ENCODE peak calls at places on chromosomes 5 and 9, in six cellular contexts. One of them, this sample, is unnamed.

GRCh38 chr9:129514891-129515290 is 106.0 kb downstream of the C9orf50 start:
- DNase-seq in IMR-90: no peak
- DNase-seq in mesenchymal stem cell: no peak
- DNase-seq in trophoblast cell: no peak
- DNase-seq in H9: no peak
- DNase-seq in H1: no peak
- DNase-seq in this sample: no peak

GRCh38 chr9:137550958-137551655 is 572 bp upstream of the MRPL41 start:
- DNase-seq in trophoblast cell: peak
- DNase-seq in IMR-90: peak
- DNase-seq in H9: peak
- DNase-seq in H1: peak
- DNase-seq in mesenchymal stem cell: peak
- DNase-seq in this sample: peak

GRCh38 chr5:69024241-69024651 is 69.6 kb upstream of the SLC30A5 start:
- DNase-seq in H1: no peak
- DNase-seq in mesenchymal stem cell: peak
- DNase-seq in H9: peak
- DNase-seq in IMR-90: peak
- DNase-seq in trophoblast cell: peak
- DNase-seq in this sample: peak

GRCh38 chr9:127917603-127918002 is 762 bp upstream of the ST6GALNAC4 start:
- DNase-seq in H9: no peak
- DNase-seq in mesenchymal stem cell: no peak
- DNase-seq in trophoblast cell: no peak
- DNase-seq in H1: no peak
- DNase-seq in IMR-90: no peak
- DNase-seq in this sample: no peak

GRCh38 chr5:168334161-168335094 is 43.0 kb downstream of the WWC1 start:
- DNase-seq in trophoblast cell: peak
- DNase-seq in H9: peak
- DNase-seq in mesenchymal stem cell: peak
- DNase-seq in H1: peak
- DNase-seq in IMR-90: peak
- DNase-seq in this sample: peak

GRCh38 chr5:95162231-95162992 is 122.5 kb downstream of the MCTP1 start:
- DNase-seq in mesenchymal stem cell: no peak
- DNase-seq in trophoblast cell: no peak
- DNase-seq in H9: no peak
- DNase-seq in H1: no peak
- DNase-seq in IMR-90: no peak
- DNase-seq in this sample: no peak

GRCh38 chr5:96875805-96876291 is 452 bp upstream of the ERAP2 start:
- DNase-seq in H1: no peak
- DNase-seq in H9: no peak
- DNase-seq in mesenchymal stem cell: no peak
- DNase-seq in IMR-90: no peak
- DNase-seq in trophoblast cell: no peak
- DNase-seq in this sample: no peak

GRCh38 chr9:13535141-13535540 is 255.6 kb upstream of the MPDZ start:
- DNase-seq in H1: no peak
- DNase-seq in IMR-90: no peak
- DNase-seq in trophoblast cell: no peak
- DNase-seq in mesenchymal stem cell: no peak
- DNase-seq in H9: no peak
- DNase-seq in this sample: no peak

GRCh38 chr5:1409386-1410110 is 35.7 kb downstream of the SLC6A3 start:
- DNase-seq in trophoblast cell: no peak
- DNase-seq in mesenchymal stem cell: peak
- DNase-seq in IMR-90: peak
- DNase-seq in H9: peak
- DNase-seq in H1: no peak
- DNase-seq in this sample: peak

GRCh38 chr9:35918780-35919179 is 9.5 kb downstream of the SPAAR start:
- DNase-seq in mesenchymal stem cell: no peak
- DNase-seq in H1: no peak
- DNase-seq in H9: no peak
- DNase-seq in trophoblast cell: no peak
- DNase-seq in IMR-90: no peak
- DNase-seq in this sample: no peak

GRCh38 chr5:16064135-16064893 is 115.3 kb downstream of the MARCHF11 start:
- DNase-seq in IMR-90: no peak
- DNase-seq in mesenchymal stem cell: no peak
- DNase-seq in trophoblast cell: no peak
- DNase-seq in H9: no peak
- DNase-seq in H1: no peak
- DNase-seq in this sample: no peak

GRCh38 chr5:167754501-167754941 is 536.9 kb upstream of the WWC1 start:
- DNase-seq in IMR-90: no peak
- DNase-seq in H9: no peak
- DNase-seq in mesenchymal stem cell: no peak
- DNase-seq in trophoblast cell: no peak
- DNase-seq in H1: no peak
- DNase-seq in this sample: no peak

GRCh38 chr9:110555971-110556370 is 23.6 kb downstream of the SVEP1 start:
- DNase-seq in IMR-90: peak
- DNase-seq in H1: no peak
- DNase-seq in trophoblast cell: no peak
- DNase-seq in mesenchymal stem cell: peak
- DNase-seq in H9: no peak
- DNase-seq in this sample: no peak

GRCh38 chr9:83538172-83538889 is at the start of gene FRMD3:
- DNase-seq in IMR-90: peak
- DNase-seq in H1: peak
- DNase-seq in H9: peak
- DNase-seq in trophoblast cell: peak
- DNase-seq in mesenchymal stem cell: peak
- DNase-seq in this sample: peak

GRCh38 chr5:115295775-115296129 is 702 bp downstream of the CCDC112 start:
- DNase-seq in trophoblast cell: no peak
- DNase-seq in H9: no peak
- DNase-seq in H1: no peak
- DNase-seq in IMR-90: no peak
- DNase-seq in mesenchymal stem cell: no peak
- DNase-seq in this sample: no peak

GRCh38 chr9:38073882-38074281 is 4.9 kb upstream of the SHB start:
- DNase-seq in H1: no peak
- DNase-seq in trophoblast cell: no peak
- DNase-seq in IMR-90: no peak
- DNase-seq in mesenchymal stem cell: no peak
- DNase-seq in H9: no peak
- DNase-seq in this sample: no peak

GRCh38 chr5:6603643-6604042 is 29.2 kb downstream of the NSUN2 start:
- DNase-seq in trophoblast cell: no peak
- DNase-seq in mesenchymal stem cell: no peak
- DNase-seq in H9: no peak
- DNase-seq in IMR-90: no peak
- DNase-seq in H1: no peak
- DNase-seq in this sample: no peak

GRCh38 chr5:118863345-118863744 is 125.0 kb downstream of the DTWD2 start:
- DNase-seq in H9: no peak
- DNase-seq in IMR-90: peak
- DNase-seq in trophoblast cell: no peak
- DNase-seq in H1: no peak
- DNase-seq in mesenchymal stem cell: no peak
- DNase-seq in this sample: no peak

GRCh38 chr5:176373100-176373818 is 8.0 kb downstream of the ARL10 start:
- DNase-seq in trophoblast cell: no peak
- DNase-seq in mesenchymal stem cell: no peak
- DNase-seq in H9: no peak
- DNase-seq in H1: no peak
- DNase-seq in IMR-90: peak
- DNase-seq in this sample: no peak
- H3K14ac ChIP-seq in trophoblast cell: no peak
- H3K14ac ChIP-seq in mesenchymal stem cell: no peak
- H3K14ac ChIP-seq in H9: no peak
- H3K14ac ChIP-seq in H1: no peak
- H3K14ac ChIP-seq in IMR-90: no peak
- H3K14ac ChIP-seq in this sample: no peak

GRCh38 chr9:121359358-121360294 is 10.4 kb downstream of the STOM start:
- DNase-seq in mesenchymal stem cell: peak
- DNase-seq in H9: no peak
- DNase-seq in trophoblast cell: no peak
- DNase-seq in H1: no peak
- DNase-seq in IMR-90: no peak
- DNase-seq in this sample: no peak

GRCh38 chr9:121360975-121361374 is 9.1 kb downstream of the STOM start:
- DNase-seq in H1: no peak
- DNase-seq in trophoblast cell: no peak
- DNase-seq in IMR-90: peak
- DNase-seq in mesenchymal stem cell: peak
- DNase-seq in H9: no peak
- DNase-seq in this sample: no peak

GRCh38 chr9:121363586-121363961 is 6.5 kb downstream of the STOM start:
- DNase-seq in trophoblast cell: no peak
- DNase-seq in mesenchymal stem cell: no peak
- DNase-seq in IMR-90: no peak
- DNase-seq in H9: no peak
- DNase-seq in H1: no peak
- DNase-seq in this sample: no peak

GRCh38 chr9:121358747-121359146 is 11.3 kb downstream of the STOM start:
- DNase-seq in IMR-90: no peak
- DNase-seq in H1: no peak
- DNase-seq in mesenchymal stem cell: peak
- DNase-seq in H9: no peak
- DNase-seq in trophoblast cell: no peak
- DNase-seq in this sample: no peak

GRCh38 chr9:121362813-121363585 is 7.1 kb downstream of the STOM start:
- DNase-seq in IMR-90: peak
- DNase-seq in mesenchymal stem cell: peak
- DNase-seq in trophoblast cell: no peak
- DNase-seq in H1: no peak
- DNase-seq in H9: no peak
- DNase-seq in this sample: no peak
- H3K14ac ChIP-seq in IMR-90: peak
- H3K14ac ChIP-seq in mesenchymal stem cell: no peak
- H3K14ac ChIP-seq in trophoblast cell: no peak
- H3K14ac ChIP-seq in H1: no peak
- H3K14ac ChIP-seq in H9: no peak
- H3K14ac ChIP-seq in this sample: no peak

GRCh38 chr5:9558319-9558965 is 12.6 kb upstream of the SEMA5A start:
- DNase-seq in IMR-90: no peak
- DNase-seq in H1: no peak
- DNase-seq in mesenchymal stem cell: no peak
- DNase-seq in trophoblast cell: no peak
- DNase-seq in H9: no peak
- DNase-seq in this sample: no peak

GRCh38 chr5:9554122-9554521 is 8.2 kb upstream of the SEMA5A start:
- DNase-seq in mesenchymal stem cell: no peak
- DNase-seq in H1: no peak
- DNase-seq in H9: no peak
- DNase-seq in IMR-90: no peak
- DNase-seq in trophoblast cell: peak
- DNase-seq in this sample: no peak

GRCh38 chr5:9557696-9558095 is 11.8 kb upstream of the SEMA5A start:
- DNase-seq in trophoblast cell: peak
- DNase-seq in H1: no peak
- DNase-seq in mesenchymal stem cell: peak
- DNase-seq in H9: no peak
- DNase-seq in IMR-90: peak
- DNase-seq in this sample: no peak

GRCh38 chr5:9553561-9553960 is 7.7 kb upstream of the SEMA5A start:
- DNase-seq in H9: no peak
- DNase-seq in mesenchymal stem cell: no peak
- DNase-seq in IMR-90: no peak
- DNase-seq in H1: no peak
- DNase-seq in trophoblast cell: peak
- DNase-seq in this sample: no peak

GRCh38 chr5:9555961-9556360 is 10.1 kb upstream of the SEMA5A start:
- DNase-seq in IMR-90: no peak
- DNase-seq in H9: no peak
- DNase-seq in H1: no peak
- DNase-seq in trophoblast cell: peak
- DNase-seq in mesenchymal stem cell: no peak
- DNase-seq in this sample: no peak
- H3K14ac ChIP-seq in IMR-90: no peak
- H3K14ac ChIP-seq in H9: no peak
- H3K14ac ChIP-seq in H1: no peak
- H3K14ac ChIP-seq in trophoblast cell: no peak
- H3K14ac ChIP-seq in mesenchymal stem cell: no peak
- H3K14ac ChIP-seq in this sample: no peak

GRCh38 chr9:89442501-89442978 is 55.4 kb downstream of the SEMA4D start:
- DNase-seq in IMR-90: no peak
- DNase-seq in H1: no peak
- DNase-seq in H9: no peak
- DNase-seq in mesenchymal stem cell: no peak
- DNase-seq in trophoblast cell: no peak
- DNase-seq in this sample: no peak
- H3K14ac ChIP-seq in IMR-90: no peak
- H3K14ac ChIP-seq in H1: no peak
- H3K14ac ChIP-seq in H9: peak
- H3K14ac ChIP-seq in mesenchymal stem cell: no peak
- H3K14ac ChIP-seq in trophoblast cell: no peak
- H3K14ac ChIP-seq in this sample: peak

GRCh38 chr5:164027738-164028137 is 522.3 kb downstream of the MAT2B start:
- DNase-seq in mesenchymal stem cell: no peak
- DNase-seq in trophoblast cell: no peak
- DNase-seq in H1: no peak
- DNase-seq in IMR-90: peak
- DNase-seq in H9: no peak
- DNase-seq in this sample: no peak
- H3K14ac ChIP-seq in mesenchymal stem cell: no peak
- H3K14ac ChIP-seq in trophoblast cell: no peak
- H3K14ac ChIP-seq in H1: no peak
- H3K14ac ChIP-seq in IMR-90: no peak
- H3K14ac ChIP-seq in H9: no peak
- H3K14ac ChIP-seq in this sample: no peak

GRCh38 chr5:109962882-109963603 is 273.3 kb downstream of the MAN2A1 start:
- DNase-seq in mesenchymal stem cell: no peak
- DNase-seq in H1: no peak
- DNase-seq in IMR-90: no peak
- DNase-seq in H9: no peak
- DNase-seq in trophoblast cell: no peak
- DNase-seq in this sample: no peak
- H3K14ac ChIP-seq in mesenchymal stem cell: no peak
- H3K14ac ChIP-seq in H1: no peak
- H3K14ac ChIP-seq in IMR-90: no peak
- H3K14ac ChIP-seq in H9: no peak
- H3K14ac ChIP-seq in trophoblast cell: no peak
- H3K14ac ChIP-seq in this sample: no peak

GRCh38 chr9:131333771-131334567 is 44.4 kb downstream of the PLPP7 start:
- DNase-seq in IMR-90: no peak
- DNase-seq in mesenchymal stem cell: no peak
- DNase-seq in H9: no peak
- DNase-seq in H1: no peak
- DNase-seq in trophoblast cell: peak
- DNase-seq in this sample: no peak
- H3K14ac ChIP-seq in IMR-90: no peak
- H3K14ac ChIP-seq in mesenchymal stem cell: no peak
- H3K14ac ChIP-seq in H9: no peak
- H3K14ac ChIP-seq in H1: no peak
- H3K14ac ChIP-seq in trophoblast cell: no peak
- H3K14ac ChIP-seq in this sample: no peak

GRCh38 chr5:151696470-151697061 is 9.9 kb upstream of the SPARC start:
- DNase-seq in trophoblast cell: no peak
- DNase-seq in mesenchymal stem cell: peak
- DNase-seq in IMR-90: peak
- DNase-seq in H1: no peak
- DNase-seq in H9: peak
- DNase-seq in this sample: no peak
- H3K14ac ChIP-seq in trophoblast cell: peak
- H3K14ac ChIP-seq in mesenchymal stem cell: no peak
- H3K14ac ChIP-seq in IMR-90: peak
- H3K14ac ChIP-seq in H1: no peak
- H3K14ac ChIP-seq in H9: no peak
- H3K14ac ChIP-seq in this sample: no peak

This sample was measured in neuronal stem cell.